ENCODE peak calls at places on chromosomes 2 and 18, in four cellular contexts. Y, A, O and I are unnamed samples.

GRCh38 chr2:195337597-195337996 is 319.4 kb upstream of the SLC39A10 start:
- DNase-seq in Y (no peak), A (no peak), O (no peak), I (no peak)

GRCh38 chr2:225429718-225430117 is 30.2 kb downstream of the NYAP2 start:
- DNase-seq in Y (peak; percentile 53), A (peak; percentile 85), O (peak; percentile 77), I (no peak)

GRCh38 chr2:162244559-162245031 is 1.4 kb upstream of the FAP start:
- DNase-seq in Y (no peak), A (no peak), O (no peak), I (no peak)

GRCh38 chr18:22342625-22343024 is 75.1 kb downstream of the CTAGE1 start:
- DNase-seq in Y (no peak), A (no peak), O (peak; percentile 80), I (no peak)

GRCh38 chr2:5549061-5549601 is 143.1 kb upstream of the SOX11 start:
- DNase-seq in Y (no peak), A (no peak), O (no peak), I (no peak)

GRCh38 chr2:57177176-57177575 is 869.4 kb upstream of the VRK2 start:
- DNase-seq in Y (no peak), A (no peak), O (no peak), I (no peak)

GRCh38 chr2:120291464-120292311 is 39.0 kb downstream of the RALB start:
- DNase-seq in Y (no peak), A (no peak), O (no peak), I (no peak)

GRCh38 chr2:25481381-25482310 is 139.9 kb upstream of the DNMT3A start:
- DNase-seq in Y (no peak), A (no peak), O (no peak), I (no peak)

GRCh38 chr2:71748227-71748626 is 294.9 kb downstream of the DYSF start:
- DNase-seq in Y (no peak), A (no peak), O (no peak), I (no peak)

GRCh38 chr2:158487419-158487818 is 30.7 kb downstream of the PKP4 start:
- DNase-seq in Y (no peak), A (no peak), O (no peak), I (no peak)

GRCh38 chr18:9365406-9365805 is 30.8 kb downstream of the TWSG1 start:
- DNase-seq in Y (no peak), A (no peak), O (no peak), I (no peak)

GRCh38 chr2:179842498-179843153 is 18.8 kb downstream of the ZNF385B start:
- DNase-seq in Y (peak; percentile 43), A (peak; percentile 2), O (peak; percentile 21), I (no peak)

GRCh38 chr2:161905389-161906046 is 168.5 kb downstream of the DPP4 start:
- DNase-seq in Y (no peak), A (peak; percentile 70), O (peak; percentile 80), I (peak; percentile 3)

GRCh38 chr18:26614374-26614773 is 66.0 kb upstream of the KCTD1 start:
- DNase-seq in Y (no peak), A (no peak), O (no peak), I (no peak)

GRCh38 chr2:20456049-20456665 is 9.3 kb downstream of the RHOB start:
- DNase-seq in Y (no peak), A (no peak), O (no peak), I (no peak)

GRCh38 chr2:85468704-85469349 is 50.3 kb downstream of the SH2D6 start:
- DNase-seq in Y (no peak), A (peak; percentile 3), O (no peak), I (no peak)